ENCODE peak calls at places on chromosomes 6 and 20, in five cellular contexts. U is vagina, Z is astrocyte, D is Calu3, P is OCI-LY7. H is an unnamed sample.

GRCh38 chr6:107731422-107732319 is 92.4 kb downstream of the SCML4 start:
- DNase-seq in U (peak; percentile 56), Z (no peak), D (no peak), P (peak; percentile 82), H (no peak)

GRCh38 chr20:10671221-10671849 is 2.5 kb downstream of the JAG1 start:
- DNase-seq in U (peak; percentile 97), Z (peak; percentile 76), D (peak; percentile 83), P (peak; percentile 28), H (peak; percentile 50)

GRCh38 chr6:118650500-118651281 is 700 bp downstream of the CEP85L start:
- DNase-seq in U (no peak), Z (no peak), D (peak; percentile 56), P (peak; percentile 24), H (peak; percentile 41)

GRCh38 chr20:64109831-64110391 is 2.5 kb upstream of the NPBWR2 start:
- DNase-seq in U (no peak), Z (no peak), D (no peak), P (no peak), H (no peak)

GRCh38 chr20:49483018-49483705 is 694 bp upstream of the KCNB1 start:
- DNase-seq in U (no peak), Z (no peak), D (no peak), P (no peak), H (no peak)

GRCh38 chr6:153123801-153124200 is 7.3 kb downstream of the RGS17 start:
- DNase-seq in U (no peak), Z (no peak), D (no peak), P (no peak), H (no peak)

GRCh38 chr6:87705070-87705691 is 3.1 kb upstream of the AKIRIN2 start:
- DNase-seq in U (no peak), Z (peak; percentile 71), D (peak; percentile 23), P (no peak), H (no peak)

GRCh38 chr6:46719099-46719498 is 16.1 kb downstream of the PLA2G7 start:
- DNase-seq in U (no peak), Z (peak; percentile 87), D (peak; percentile 63), P (no peak), H (no peak)

GRCh38 chr20:52432740-52433139 is 241.2 kb upstream of the ZFP64 start:
- DNase-seq in U (no peak), Z (no peak), D (no peak), P (no peak), H (no peak)

GRCh38 chr6:83853968-83854501 is 875 bp downstream of the RIPPLY2 start:
- DNase-seq in U (no peak), Z (no peak), D (no peak), P (no peak), H (no peak)

GRCh38 chr20:9331707-9332435 is 182.5 kb upstream of the LAMP5 start:
- DNase-seq in U (no peak), Z (no peak), D (no peak), P (no peak), H (no peak)

DNA sequence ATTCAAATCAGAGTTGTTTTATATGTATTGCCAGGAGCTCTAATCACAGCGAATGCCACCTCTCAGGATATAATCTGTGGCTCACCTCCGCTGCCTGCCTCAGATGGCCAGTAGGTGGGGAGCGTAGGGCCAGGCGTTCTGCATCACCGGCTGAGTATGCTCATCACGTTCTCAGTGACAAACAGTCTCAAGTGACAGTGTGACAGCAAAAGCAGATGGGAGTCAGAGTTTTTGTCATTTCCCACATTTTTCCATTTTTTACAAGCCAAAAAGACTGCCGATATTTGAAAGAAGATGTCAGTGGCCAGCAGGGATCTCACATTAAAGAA is 208.7 kb downstream of the ALDH8A1 start:
- DNase-seq in U (no peak), Z (no peak), D (no peak), P (peak; percentile 9), H (peak; percentile 7)
- TF ChIP-seq CTCF in U (no peak), Z (peak; percentile 12), D (no peak), P (peak; percentile 46), H (no peak)

GRCh38 chr6:131886517-131886916 is 64.7 kb downstream of the CCN2 start:
- DNase-seq in U (no peak), Z (no peak), D (no peak), P (no peak), H (no peak)
- TF ChIP-seq CTCF in U (no peak), Z (no peak), D (no peak), P (no peak), H (no peak)

DNA sequence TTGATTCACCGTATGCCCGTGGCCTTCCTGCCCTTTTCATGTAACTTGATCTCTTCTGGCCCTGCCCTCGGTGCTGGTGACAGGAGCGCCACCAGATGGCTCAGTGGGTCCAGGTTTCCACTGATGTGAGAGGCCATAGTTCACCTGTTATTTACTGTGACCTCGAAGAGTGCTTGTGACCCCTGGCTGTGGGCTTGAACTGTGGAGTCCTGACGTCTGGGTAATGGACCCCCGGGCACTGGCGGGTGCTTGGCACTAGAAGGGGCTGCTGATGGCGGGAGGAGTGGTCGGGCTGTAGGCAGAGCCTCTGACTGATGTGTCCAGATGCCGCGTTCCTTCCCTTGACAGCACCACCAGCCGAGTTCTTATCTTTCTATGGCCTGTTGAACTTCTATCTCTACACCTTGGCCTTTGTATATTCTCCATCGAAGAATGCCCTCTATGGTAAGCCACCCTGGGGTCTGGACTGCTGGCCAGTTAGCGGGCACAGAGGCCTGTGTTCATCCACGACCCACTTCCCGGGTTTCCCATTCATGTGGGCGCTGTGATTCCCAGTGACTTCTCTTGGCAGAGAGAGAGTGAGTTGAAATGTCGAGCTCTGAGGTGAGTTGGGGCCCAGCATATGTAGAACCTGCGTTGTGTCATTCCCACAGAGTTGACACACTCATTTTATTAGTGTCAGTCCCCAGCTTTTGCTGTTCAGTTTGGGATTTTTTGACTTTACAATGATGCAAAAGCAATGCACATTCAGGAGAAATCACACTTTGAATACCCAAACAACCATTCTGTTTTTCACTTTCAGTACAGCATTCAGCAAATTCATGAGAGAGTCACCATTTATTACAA is 14.9 kb downstream of the DYNLT1 start:
- DNase-seq in U (no peak), Z (no peak), D (no peak), P (peak; percentile 20), H (no peak)
- TF ChIP-seq CTCF in U (no peak), Z (no peak), D (no peak), P (peak; percentile 63), H (no peak)

DNA sequence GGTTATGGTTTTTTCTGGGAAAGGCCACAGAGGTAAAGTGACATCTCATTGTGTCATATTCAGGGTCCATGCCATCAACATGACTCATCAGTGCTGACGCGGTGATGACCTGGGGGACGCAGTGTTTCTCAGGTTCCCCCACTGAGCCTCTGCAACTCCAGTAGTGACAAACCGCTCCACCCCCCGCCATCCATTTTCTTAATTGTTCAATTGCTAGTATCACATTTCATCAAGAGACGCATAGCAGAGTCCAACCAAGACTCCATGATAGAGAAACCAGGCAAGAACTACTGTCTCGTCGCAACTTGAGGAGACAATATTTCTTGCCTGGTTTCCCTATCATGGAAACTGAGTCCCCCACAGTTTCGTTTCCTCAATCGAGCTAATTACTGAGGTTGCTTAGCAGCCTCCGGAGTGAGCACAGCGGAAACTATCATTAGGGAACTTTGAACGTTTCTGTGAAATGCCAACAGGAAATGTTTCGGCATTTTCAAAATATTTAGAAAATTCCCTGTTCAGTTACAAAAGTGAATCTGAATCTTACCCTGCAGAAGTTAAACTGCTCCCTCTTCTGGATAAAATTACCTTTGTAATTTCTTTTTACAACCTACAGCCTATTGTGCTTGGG is 12.2 kb upstream of the SERPINB1 start:
- DNase-seq in U (peak; percentile 87), Z (peak; percentile 70), D (peak; percentile 73), P (peak; percentile 70), H (no peak)
- TF ChIP-seq CTCF in U (peak; percentile 26), Z (peak; percentile 39), D (no peak), P (peak; percentile 69), H (peak; percentile 22)

GRCh38 chr20:62531046-62531838 is 55.4 kb upstream of the GATA5 start:
- DNase-seq in U (no peak), Z (no peak), D (no peak), P (no peak), H (no peak)

GRCh38 chr20:62527781-62528180 is 52.0 kb upstream of the GATA5 start:
- DNase-seq in U (no peak), Z (no peak), D (no peak), P (no peak), H (no peak)

GRCh38 chr20:62528983-62529891 is 53.4 kb upstream of the GATA5 start:
- DNase-seq in U (no peak), Z (no peak), D (no peak), P (no peak), H (no peak)

GRCh38 chr20:62530643-62531032 is 54.8 kb upstream of the GATA5 start:
- DNase-seq in U (no peak), Z (no peak), D (no peak), P (no peak), H (no peak)

DNA sequence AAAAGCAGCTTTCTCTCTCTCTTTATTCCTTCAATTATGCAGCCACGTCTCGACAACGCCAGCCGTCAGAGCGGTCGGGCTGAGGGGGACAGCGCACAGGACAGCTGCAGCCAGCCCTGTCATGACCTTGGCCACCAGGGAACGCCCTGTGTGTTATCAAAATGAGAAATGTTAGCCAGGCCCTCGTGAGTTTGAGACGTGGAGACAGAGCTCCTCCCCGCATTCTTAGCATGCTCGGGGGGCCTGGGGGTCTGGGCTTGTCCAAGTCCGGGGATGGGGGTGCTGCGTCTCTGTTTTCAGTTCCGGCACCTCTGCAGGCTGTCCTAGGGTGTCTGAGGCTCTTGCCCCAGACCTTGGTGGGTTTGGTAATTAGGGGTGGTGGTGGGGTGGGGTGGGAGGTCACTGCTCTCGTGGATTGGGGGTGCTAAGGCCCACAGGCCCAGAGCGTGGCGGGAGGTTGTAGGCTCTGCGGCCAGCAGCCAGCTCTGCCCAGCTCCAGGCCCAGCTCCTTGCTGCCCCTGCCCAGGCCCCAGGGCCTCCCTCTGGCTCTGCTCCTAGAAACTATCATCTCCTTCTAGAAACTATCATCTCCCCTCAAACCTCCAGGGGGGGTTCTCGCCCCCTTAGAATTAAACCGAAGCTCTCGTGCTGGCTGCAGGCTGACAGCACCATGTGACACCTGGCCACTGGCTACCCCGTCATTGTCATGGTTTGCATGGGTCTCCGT is 54.3 kb upstream of the GATA5 start:
- DNase-seq in U (no peak), Z (no peak), D (no peak), P (no peak), H (no peak)
- TF ChIP-seq CTCF in U (no peak), Z (no peak), D (no peak), P (no peak), H (no peak)

GRCh38 chr6:36911946-36912555 is 26.3 kb downstream of the C6orf89 start:
- DNase-seq in U (no peak), Z (no peak), D (no peak), P (peak; percentile 5), H (peak; percentile 55)

GRCh38 chr6:36913082-36913481 is 27.3 kb downstream of the C6orf89 start:
- DNase-seq in U (no peak), Z (no peak), D (no peak), P (no peak), H (no peak)

GRCh38 chr6:36915599-36915998 is 29.8 kb downstream of the C6orf89 start:
- DNase-seq in U (no peak), Z (no peak), D (no peak), P (no peak), H (no peak)

GRCh38 chr6:36914227-36914794 is 28.6 kb downstream of the C6orf89 start:
- DNase-seq in U (no peak), Z (no peak), D (peak; percentile 88), P (no peak), H (peak; percentile 67)

DNA sequence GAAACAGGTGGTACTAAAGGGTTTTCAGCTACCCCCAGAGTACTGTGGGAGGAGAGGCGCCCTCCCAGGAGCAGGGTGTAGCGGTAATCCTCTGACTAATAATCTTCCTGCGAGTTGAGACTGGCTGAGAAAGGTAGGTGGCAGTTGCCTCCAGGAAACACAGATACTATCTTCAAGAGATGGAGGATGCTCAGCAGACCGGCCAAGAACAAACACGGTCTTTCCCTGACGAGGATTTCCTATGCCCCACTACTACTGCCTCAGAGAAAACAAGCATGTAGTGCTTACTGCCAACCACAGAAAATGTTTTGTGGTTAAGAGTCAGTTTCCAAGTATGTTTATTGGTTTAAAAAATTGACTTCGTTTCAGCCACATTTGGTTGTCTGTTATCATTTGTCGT is 26.8 kb downstream of the C6orf89 start:
- DNase-seq in U (no peak), Z (peak; percentile 90), D (no peak), P (no peak), H (peak; percentile 15)
- TF ChIP-seq CTCF in U (no peak), Z (no peak), D (no peak), P (no peak), H (peak; percentile 21)